ENCODE peak calls at places on chromosome 13, in five cellular contexts. One of them, this sample, is unnamed.

GRCh38 chr13:88932950-88933349 is 1261.8 kb downstream of the SLITRK5 start:
- DNase-seq in body of pancreas: no peak
- DNase-seq in endothelial cell of umbilical vein: no peak
- DNase-seq in psoas muscle: no peak
- DNase-seq in pancreas: no peak
- DNase-seq in this sample: no peak

GRCh38 chr13:53201454-53202225 is 173.0 kb downstream of the OLFM4 start:
- DNase-seq in psoas muscle: peak
- DNase-seq in endothelial cell of umbilical vein: no peak
- DNase-seq in pancreas: no peak
- DNase-seq in body of pancreas: peak
- DNase-seq in this sample: no peak

GRCh38 chr13:25971499-25972145 is 80.2 kb downstream of the SHISA2 start:
- DNase-seq in psoas muscle: no peak
- DNase-seq in body of pancreas: no peak
- DNase-seq in endothelial cell of umbilical vein: no peak
- DNase-seq in pancreas: no peak
- DNase-seq in this sample: no peak

GRCh38 chr13:30466841-30467252 is 1.1 kb upstream of the HMGB1 start:
- DNase-seq in endothelial cell of umbilical vein: no peak
- DNase-seq in body of pancreas: no peak
- DNase-seq in pancreas: no peak
- DNase-seq in psoas muscle: no peak
- DNase-seq in this sample: no peak

GRCh38 chr13:34340534-34340933 is 522.6 kb downstream of the RFC3 start:
- DNase-seq in psoas muscle: no peak
- DNase-seq in endothelial cell of umbilical vein: no peak
- DNase-seq in pancreas: no peak
- DNase-seq in body of pancreas: no peak
- DNase-seq in this sample: no peak

GRCh38 chr13:111505175-111505777 is 184.8 kb downstream of the TEX29 start:
- DNase-seq in pancreas: no peak
- DNase-seq in endothelial cell of umbilical vein: no peak
- DNase-seq in psoas muscle: no peak
- DNase-seq in body of pancreas: no peak
- DNase-seq in this sample: no peak

GRCh38 chr13:77207943-77208342 is 119.0 kb downstream of the MYCBP2 start:
- DNase-seq in psoas muscle: no peak
- DNase-seq in endothelial cell of umbilical vein: peak
- DNase-seq in pancreas: no peak
- DNase-seq in body of pancreas: no peak
- DNase-seq in this sample: no peak

GRCh38 chr13:113860579-113861432 is 3.1 kb downstream of the GAS6 start:
- DNase-seq in pancreas: no peak
- DNase-seq in endothelial cell of umbilical vein: peak
- DNase-seq in body of pancreas: peak
- DNase-seq in psoas muscle: no peak
- DNase-seq in this sample: no peak

GRCh38 chr13:113646376-113646775 is 11.6 kb downstream of the ATP4B start:
- DNase-seq in psoas muscle: no peak
- DNase-seq in endothelial cell of umbilical vein: no peak
- DNase-seq in pancreas: no peak
- DNase-seq in body of pancreas: peak
- DNase-seq in this sample: no peak

GRCh38 chr13:97627566-97627965 is 193.6 kb downstream of the RAP2A start:
- DNase-seq in endothelial cell of umbilical vein: no peak
- DNase-seq in psoas muscle: peak
- DNase-seq in pancreas: peak
- DNase-seq in body of pancreas: peak
- DNase-seq in this sample: peak

GRCh38 chr13:48505597-48506091 is 27.2 kb downstream of the RCBTB2 start:
- DNase-seq in endothelial cell of umbilical vein: no peak
- DNase-seq in body of pancreas: peak
- DNase-seq in pancreas: no peak
- DNase-seq in psoas muscle: no peak
- DNase-seq in this sample: no peak

GRCh38 chr13:29439601-29440381 is 155.7 kb downstream of the SLC7A1 start:
- DNase-seq in body of pancreas: no peak
- DNase-seq in pancreas: no peak
- DNase-seq in endothelial cell of umbilical vein: no peak
- DNase-seq in psoas muscle: no peak
- DNase-seq in this sample: no peak

GRCh38 chr13:65594255-65594654 is 1635.9 kb downstream of the PCDH9 start:
- DNase-seq in psoas muscle: no peak
- DNase-seq in endothelial cell of umbilical vein: no peak
- DNase-seq in body of pancreas: no peak
- DNase-seq in pancreas: no peak
- DNase-seq in this sample: no peak

GRCh38 chr13:99357149-99357596 is 50.0 kb upstream of the GPR183 start:
- DNase-seq in psoas muscle: no peak
- DNase-seq in endothelial cell of umbilical vein: peak
- DNase-seq in pancreas: no peak
- DNase-seq in body of pancreas: no peak
- DNase-seq in this sample: no peak

GRCh38 chr13:51221674-51222509 is at the start of gene FAM124A:
- DNase-seq in body of pancreas: peak
- DNase-seq in endothelial cell of umbilical vein: peak
- DNase-seq in psoas muscle: peak
- DNase-seq in pancreas: peak
- DNase-seq in this sample: no peak

GRCh38 chr13:91154954-91155353 is 192.5 kb upstream of the MIR17HG start:
- DNase-seq in endothelial cell of umbilical vein: no peak
- DNase-seq in body of pancreas: no peak
- DNase-seq in pancreas: no peak
- DNase-seq in psoas muscle: no peak
- DNase-seq in this sample: no peak
- TF ChIP-seq CTCF in endothelial cell of umbilical vein: no peak
- TF ChIP-seq CTCF in body of pancreas: no peak
- TF ChIP-seq CTCF in pancreas: no peak
- TF ChIP-seq CTCF in psoas muscle: no peak
- TF ChIP-seq CTCF in this sample: no peak

DNA sequence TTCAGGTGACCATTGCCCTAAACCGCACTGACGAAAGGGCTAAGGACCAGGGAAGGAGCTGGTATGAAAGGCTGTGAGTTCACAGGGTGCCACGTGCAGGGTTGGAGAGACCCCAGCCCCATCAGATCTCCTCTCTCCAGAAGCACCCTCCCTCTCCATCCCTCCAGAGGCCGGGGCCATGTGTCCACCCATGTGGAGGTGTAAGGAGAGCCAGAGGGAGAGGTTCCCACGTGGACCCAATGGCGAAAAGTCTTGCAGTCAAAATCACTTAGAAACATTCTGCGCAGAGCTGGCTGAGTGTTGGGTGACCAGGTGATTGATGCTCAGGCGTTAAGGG is 168.3 kb downstream of the COL4A1 start:
- DNase-seq in pancreas: no peak
- DNase-seq in body of pancreas: no peak
- DNase-seq in endothelial cell of umbilical vein: no peak
- DNase-seq in psoas muscle: no peak
- DNase-seq in this sample: no peak
- H3K4me3 ChIP-seq in pancreas: peak
- H3K4me3 ChIP-seq in body of pancreas: no peak
- H3K4me3 ChIP-seq in endothelial cell of umbilical vein: no peak
- H3K4me3 ChIP-seq in psoas muscle: peak
- H3K4me3 ChIP-seq in this sample: peak

GRCh38 chr13:103140001-103140671 is 73.9 kb upstream of the SLC10A2 start:
- DNase-seq in endothelial cell of umbilical vein: no peak
- DNase-seq in pancreas: no peak
- DNase-seq in psoas muscle: no peak
- DNase-seq in body of pancreas: no peak
- DNase-seq in this sample: no peak
- TF ChIP-seq CTCF in endothelial cell of umbilical vein: no peak
- TF ChIP-seq CTCF in pancreas: peak
- TF ChIP-seq CTCF in psoas muscle: peak
- TF ChIP-seq CTCF in body of pancreas: peak
- TF ChIP-seq CTCF in this sample: peak

GRCh38 chr13:74062933-74063332 is 71.3 kb downstream of the KLF12 start:
- DNase-seq in psoas muscle: peak
- DNase-seq in endothelial cell of umbilical vein: no peak
- DNase-seq in body of pancreas: no peak
- DNase-seq in pancreas: no peak
- DNase-seq in this sample: no peak
- H3K4me3 ChIP-seq in psoas muscle: peak
- H3K4me3 ChIP-seq in endothelial cell of umbilical vein: no peak
- H3K4me3 ChIP-seq in body of pancreas: no peak
- H3K4me3 ChIP-seq in pancreas: no peak
- H3K4me3 ChIP-seq in this sample: no peak